ENCODE peak calls at places on chromosome 15, in eight cellular contexts. T is heart left ventricle, E is SK-N-SH, V is ascending aorta, B is thyroid gland, S is BE2C, L is lower lobe of right lung, F is psoas muscle. J is an unnamed sample. For H3K36me3, the result is how much of the 10 kb centered on the place peaks cover.

GRCh38 chr15:67089218-67090193 is 24.1 kb downstream of the SMAD3 start:
- DNase-seq in T (no peak), E (no peak), V (no peak), B (no peak), S (no peak), L (no peak), F (no peak), J (no peak)

GRCh38 chr15:33148129-33148850 is 46.2 kb downstream of the FMN1 start:
- DNase-seq in T (no peak), E (no peak), V (no peak), B (no peak), S (no peak), L (no peak), F (no peak), J (no peak)

GRCh38 chr15:81294501-81294850 is 29.5 kb downstream of the STARD5 start:
- DNase-seq in T (no peak), E (no peak), V (no peak), B (no peak), S (no peak), L (no peak), F (no peak), J (peak)

GRCh38 chr15:70093481-70094309 is 4.0 kb downstream of the TLE3 start:
- DNase-seq in T (no peak), E (no peak), V (no peak), B (no peak), S (no peak), L (no peak), F (no peak), J (no peak)

GRCh38 chr15:78209646-78210348 is 24.6 kb downstream of the ACSBG1 start:
- DNase-seq in T (peak), E (no peak), V (no peak), B (peak), S (no peak), L (peak), F (no peak), J (peak)

GRCh38 chr15:63896336-63897115 is 62.8 kb upstream of the HERC1 start:
- DNase-seq in T (no peak), E (no peak), V (no peak), B (peak), S (no peak), L (no peak), F (peak), J (no peak)

GRCh38 chr15:79102595-79102994 is 12.0 kb upstream of the RASGRF1 start:
- DNase-seq in T (no peak), E (no peak), V (no peak), B (no peak), S (no peak), L (no peak), F (no peak), J (no peak)

GRCh38 chr15:40062816-40063562 is 24.0 kb upstream of the SRP14 start:
- DNase-seq in T (no peak), E (no peak), V (no peak), B (no peak), S (no peak), L (no peak), F (no peak), J (no peak)

GRCh38 chr15:67120839-67121540 is 55.6 kb downstream of the SMAD3 start:
- DNase-seq in T (peak), E (peak), V (peak), B (peak), S (peak), L (peak), F (peak), J (peak)

GRCh38 chr15:41817327-41817726 is 10.6 kb upstream of the JMJD7 start:
- DNase-seq in T (no peak), E (no peak), V (no peak), B (no peak), S (no peak), L (no peak), F (no peak), J (no peak)
- H3K36me3 ChIP-seq in T (half or more), E (under half), V (half or more), B (under half), S (under half), L (half or more), F (under half), J (under half)

GRCh38 chr15:101623367-101624304 is 28.5 kb downstream of the TM2D3 start:
- DNase-seq in T (no peak), E (no peak), V (no peak), B (no peak), S (no peak), L (no peak), F (no peak), J (no peak)

GRCh38 chr15:101625980-101626379 is 26.2 kb downstream of the TM2D3 start:
- DNase-seq in T (no peak), E (no peak), V (no peak), B (no peak), S (no peak), L (no peak), F (no peak), J (no peak)

GRCh38 chr15:101620645-101621044 is 31.5 kb downstream of the TM2D3 start:
- DNase-seq in T (no peak), E (no peak), V (no peak), B (no peak), S (no peak), L (no peak), F (no peak), J (no peak)

GRCh38 chr15:101621961-101622360 is 30.2 kb downstream of the TM2D3 start:
- DNase-seq in T (no peak), E (no peak), V (no peak), B (no peak), S (no peak), L (no peak), F (no peak), J (no peak)

GRCh38 chr15:101625169-101625568 is 27.0 kb downstream of the TM2D3 start:
- DNase-seq in T (no peak), E (no peak), V (no peak), B (no peak), S (no peak), L (no peak), F (no peak), J (no peak)
- H3K4me3 ChIP-seq in T (no peak), E (no peak), V (no peak), B (no peak), S (no peak), L (no peak), F (no peak), J (no peak)

DNA sequence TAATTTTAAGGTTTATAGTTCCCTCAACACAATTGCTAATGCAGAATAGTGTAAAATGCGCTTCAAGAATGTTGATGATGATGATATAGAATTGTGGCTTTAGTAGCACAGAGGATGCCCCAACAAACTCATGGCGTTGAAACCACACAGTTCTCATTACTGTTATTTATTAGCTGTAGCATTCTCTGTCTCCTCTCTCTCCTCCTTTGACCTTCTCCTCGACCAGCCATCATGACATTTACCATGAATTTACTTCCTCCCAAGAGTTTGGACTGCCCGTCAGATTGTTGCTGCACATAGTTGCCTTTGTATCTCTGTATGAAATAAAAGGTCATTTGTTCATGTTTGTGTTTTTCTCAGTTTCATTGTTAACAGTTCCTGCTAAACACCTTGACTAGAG is 27.8 kb upstream of the CRTC3 start:
- DNase-seq in T (no peak), E (no peak), V (no peak), B (no peak), S (no peak), L (no peak), F (no peak), J (no peak)
- H3K36me3 ChIP-seq in T (half or more), E (under half), V (half or more), B (under half), S (under half), L (half or more), F (under half), J (under half)

GRCh38 chr15:84856731-84857417 is 27.6 kb upstream of the SLC28A1 start:
- DNase-seq in T (no peak), E (no peak), V (no peak), B (no peak), S (no peak), L (no peak), F (no peak), J (no peak)

GRCh38 chr15:84858231-84858630 is 26.2 kb upstream of the SLC28A1 start:
- DNase-seq in T (no peak), E (no peak), V (no peak), B (no peak), S (no peak), L (no peak), F (no peak), J (peak)

GRCh38 chr15:84859651-84860050 is 24.8 kb upstream of the SLC28A1 start:
- DNase-seq in T (no peak), E (no peak), V (no peak), B (no peak), S (no peak), L (no peak), F (no peak), J (no peak)

GRCh38 chr15:84857418-84858004 is 27.0 kb upstream of the SLC28A1 start:
- DNase-seq in T (no peak), E (no peak), V (no peak), B (no peak), S (no peak), L (no peak), F (no peak), J (peak)

DNA sequence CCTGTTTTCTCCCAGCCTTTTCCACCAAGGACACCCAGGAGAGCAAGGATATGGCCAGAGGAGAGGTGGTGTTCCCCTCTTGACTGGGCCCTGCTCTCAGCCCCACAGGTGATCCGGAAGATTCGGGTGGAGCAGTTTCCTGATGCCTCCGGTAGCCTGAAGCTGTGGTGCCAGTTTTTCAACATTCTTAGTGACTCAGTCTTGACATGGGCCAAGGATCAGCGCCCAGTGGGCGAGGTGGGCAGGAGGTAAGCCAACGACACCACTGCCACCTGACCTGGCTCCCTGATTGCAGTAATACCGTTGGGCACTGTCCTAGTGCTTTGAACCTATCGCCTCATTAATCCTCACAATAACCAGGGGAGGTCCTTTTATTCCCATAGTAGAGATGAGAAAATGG is 25.3 kb upstream of the SLC28A1 start:
- DNase-seq in T (no peak), E (no peak), V (no peak), B (no peak), S (no peak), L (no peak), F (no peak), J (no peak)
- H3K4me3 ChIP-seq in T (no peak), E (no peak), V (no peak), B (no peak), S (no peak), L (no peak), F (no peak), J (no peak)

DNA sequence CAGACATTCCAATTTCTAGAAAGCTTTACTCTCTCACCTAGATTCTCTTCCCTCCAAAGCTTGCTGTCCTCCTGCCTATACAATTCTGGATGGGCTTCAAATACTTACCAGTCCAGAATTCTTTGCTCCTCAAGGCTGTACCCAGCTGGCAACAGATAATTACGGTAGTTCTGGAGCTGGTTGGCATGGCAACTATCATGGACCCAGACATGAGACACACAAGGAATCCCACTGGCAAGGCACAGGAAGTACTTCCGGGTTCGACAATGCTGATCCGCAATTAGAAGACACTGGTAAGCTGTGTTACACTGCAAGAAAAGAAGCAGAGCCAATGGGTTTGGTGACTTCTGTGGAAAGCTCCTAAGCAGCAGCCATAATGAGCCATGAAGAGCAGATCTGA is 37.9 kb downstream of the TUBGCP4 start:
- DNase-seq in T (no peak), E (peak), V (no peak), B (no peak), S (peak), L (no peak), F (no peak), J (no peak)
- H3K36me3 ChIP-seq in T (half or more), E (half or more), V (half or more), B (half or more), S (half or more), L (half or more), F (under half), J (under half)

GRCh38 chr15:95327661-95328060 is 1002.8 kb upstream of the NR2F2 start:
- DNase-seq in T (no peak), E (no peak), V (no peak), B (no peak), S (no peak), L (no peak), F (no peak), J (peak)

GRCh38 chr15:95325763-95326688 is 1004.5 kb upstream of the NR2F2 start:
- DNase-seq in T (no peak), E (no peak), V (no peak), B (no peak), S (no peak), L (no peak), F (no peak), J (no peak)

GRCh38 chr15:95323798-95324197 is 1006.7 kb upstream of the NR2F2 start:
- DNase-seq in T (no peak), E (no peak), V (no peak), B (no peak), S (no peak), L (no peak), F (no peak), J (no peak)

GRCh38 chr15:95326689-95327525 is 1003.6 kb upstream of the NR2F2 start:
- DNase-seq in T (no peak), E (peak), V (no peak), B (peak), S (no peak), L (no peak), F (peak), J (peak)

DNA sequence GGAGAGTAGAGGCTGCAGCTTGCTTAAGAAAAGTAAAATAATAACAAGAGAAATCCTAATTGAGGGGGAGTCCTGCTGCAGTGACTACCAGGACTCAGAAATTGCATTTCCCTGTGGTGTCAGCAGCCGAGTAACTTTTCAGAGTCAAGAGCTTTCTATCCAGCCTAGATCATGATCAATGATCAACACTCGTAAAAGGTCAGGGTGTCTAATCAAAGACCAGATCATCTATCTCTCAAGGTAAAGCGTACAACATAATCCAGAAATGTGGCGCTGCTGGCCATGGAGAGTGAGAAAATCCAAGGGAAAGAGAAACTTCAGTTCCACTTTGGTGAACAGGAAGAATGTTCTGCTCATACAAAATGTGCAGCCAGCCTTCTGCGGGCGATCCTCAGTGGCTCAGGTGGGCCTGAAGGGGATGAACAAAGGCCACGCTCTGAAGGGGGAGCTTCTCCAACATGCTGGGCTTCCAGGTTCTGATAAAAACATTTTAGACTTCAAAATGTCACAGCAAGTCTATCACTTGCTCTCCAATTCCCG is 1005.8 kb upstream of the NR2F2 start:
- DNase-seq in T (no peak), E (no peak), V (no peak), B (no peak), S (no peak), L (no peak), F (no peak), J (no peak)
- H3K4me3 ChIP-seq in T (peak), E (no peak), V (no peak), B (no peak), S (no peak), L (no peak), F (peak), J (no peak)

GRCh38 chr15:28122038-28122949 is 23.2 kb upstream of the OCA2 start:
- DNase-seq in T (no peak), E (no peak), V (no peak), B (no peak), S (no peak), L (no peak), F (no peak), J (no peak)
- H3K36me3 ChIP-seq in T (half or more), E (under half), V (half or more), B (under half), S (half or more), L (half or more), F (under half), J (under half)

J was measured in H7.